ENCODE peak calls at places on chromosomes 7 and 10, in seven cellular contexts. R is choroid plexus epithelial cell, V is uterus, K is AG04450, O is PC-3, I is bronchial epithelial cell, Q is cardiac muscle cell. B is an unnamed sample.

GRCh38 chr7:70042533-70042932 is 444.3 kb downstream of the AUTS2 start:
- DNase-seq in R (peak), V (no peak), K (no peak), O (no peak), I (peak), Q (peak), B (peak)

GRCh38 chr7:131596785-131597184 is 40.4 kb upstream of the PODXL start:
- DNase-seq in R (no peak), V (no peak), K (no peak), O (no peak), I (no peak), Q (no peak), B (no peak)

GRCh38 chr10:80545258-80545881 is 7.7 kb downstream of the SH2D4B start:
- DNase-seq in R (no peak), V (no peak), K (no peak), O (no peak), I (no peak), Q (no peak), B (no peak)

GRCh38 chr10:91391915-91392314 is 18.2 kb upstream of the HECTD2 start:
- DNase-seq in R (no peak), V (no peak), K (no peak), O (no peak), I (no peak), Q (no peak), B (no peak)

GRCh38 chr7:88116395-88116794 is 103.4 kb downstream of the SRI start:
- DNase-seq in R (no peak), V (no peak), K (no peak), O (no peak), I (no peak), Q (no peak), B (no peak)

GRCh38 chr7:120097020-120097419 is 176.0 kb upstream of the KCND2 start:
- DNase-seq in R (no peak), V (no peak), K (no peak), O (no peak), I (no peak), Q (peak), B (no peak)

GRCh38 chr7:29106128-29106988 is 40.0 kb downstream of the CPVL start:
- DNase-seq in R (peak), V (peak), K (peak), O (peak), I (peak), Q (peak), B (peak)

GRCh38 chr10:90138844-90139243 is 437.5 kb downstream of the KIF20B start:
- DNase-seq in R (peak), V (no peak), K (no peak), O (peak), I (peak), Q (peak), B (no peak)

GRCh38 chr10:47164800-47165128 is 135.2 kb upstream of the GDF10 start:
- DNase-seq in R (peak), V (no peak), K (no peak), O (peak), I (peak), Q (no peak), B (no peak)

GRCh38 chr10:50993817-50994251 is 80.5 kb upstream of the PRKG1 start:
- DNase-seq in R (peak), V (peak), K (peak), O (peak), I (peak), Q (peak), B (peak)

GRCh38 chr7:105198223-105198622 is 184.2 kb downstream of the KMT2E start:
- DNase-seq in R (peak), V (no peak), K (peak), O (peak), I (peak), Q (peak), B (peak)

GRCh38 chr7:148204639-148205292 is 385.8 kb upstream of the C7orf33 start:
- DNase-seq in R (no peak), V (no peak), K (no peak), O (no peak), I (no peak), Q (no peak), B (no peak)

GRCh38 chr7:135254-135653 is 57.1 kb upstream of the FAM20C start:
- DNase-seq in R (no peak), V (no peak), K (no peak), O (no peak), I (no peak), Q (no peak), B (no peak)

GRCh38 chr7:105932835-105933477 is 30.1 kb upstream of the CDHR3 start:
- DNase-seq in R (peak), V (no peak), K (peak), O (no peak), I (peak), Q (peak), B (peak)

GRCh38 chr7:121369462-121369861 is 26.6 kb downstream of the FAM3C start:
- DNase-seq in R (peak), V (no peak), K (no peak), O (peak), I (no peak), Q (peak), B (no peak)

GRCh38 chr10:110534571-110534970 is 32.9 kb upstream of the SMC3 start:
- DNase-seq in R (no peak), V (no peak), K (no peak), O (no peak), I (no peak), Q (no peak), B (no peak)

GRCh38 chr10:99460070-99460469 is 29.6 kb upstream of the GOT1 start:
- DNase-seq in R (no peak), V (no peak), K (no peak), O (no peak), I (no peak), Q (no peak), B (no peak)

GRCh38 chr7:155374276-155375252 is 76.9 kb downstream of the INSIG1 start:
- DNase-seq in R (no peak), V (no peak), K (no peak), O (no peak), I (no peak), Q (no peak), B (no peak)

GRCh38 chr10:83961620-83962019 is 177.7 kb upstream of the GHITM start:
- DNase-seq in R (no peak), V (no peak), K (no peak), O (no peak), I (no peak), Q (no peak), B (no peak)

GRCh38 chr10:77236700-77237099 is 400.9 kb downstream of the KCNMA1 start:
- DNase-seq in R (peak), V (no peak), K (no peak), O (peak), I (peak), Q (no peak), B (no peak)

GRCh38 chr7:30254717-30255095 is 29.7 kb upstream of the ZNRF2 start:
- DNase-seq in R (no peak), V (no peak), K (no peak), O (no peak), I (no peak), Q (no peak), B (no peak)

GRCh38 chr7:1535100-1535458 is 4.6 kb downstream of the MAFK start:
- DNase-seq in R (no peak), V (peak), K (no peak), O (no peak), I (no peak), Q (no peak), B (no peak)

GRCh38 chr7:26337232-26337865 is 45.7 kb downstream of the SNX10 start:
- DNase-seq in R (no peak), V (no peak), K (no peak), O (no peak), I (no peak), Q (no peak), B (no peak)

GRCh38 chr7:50221028-50221427 is 83.5 kb upstream of the IKZF1 start:
- DNase-seq in R (no peak), V (no peak), K (no peak), O (no peak), I (no peak), Q (no peak), B (no peak)

GRCh38 chr7:111159426-111159825 is 68.5 kb downstream of the LRRN3 start:
- DNase-seq in R (peak), V (no peak), K (no peak), O (peak), I (peak), Q (no peak), B (peak)

GRCh38 chr10:37860494-37861190 is 3.2 kb upstream of the ZNF248 start:
- DNase-seq in R (peak), V (peak), K (peak), O (peak), I (peak), Q (peak), B (peak)

GRCh38 chr7:46391215-46391614 is 470.1 kb upstream of the IGFBP3 start:
- DNase-seq in R (peak), V (peak), K (no peak), O (no peak), I (no peak), Q (no peak), B (peak)

GRCh38 chr10:75817224-75817623 is 385.8 kb downstream of the LRMDA start:
- DNase-seq in R (no peak), V (no peak), K (no peak), O (no peak), I (no peak), Q (no peak), B (no peak)

GRCh38 chr7:79497728-79498127 is 44.3 kb upstream of the MAGI2 start:
- DNase-seq in R (no peak), V (no peak), K (no peak), O (no peak), I (no peak), Q (no peak), B (no peak)

GRCh38 chr7:79495544-79496272 is 42.2 kb upstream of the MAGI2 start:
- DNase-seq in R (peak), V (no peak), K (peak), O (peak), I (peak), Q (peak), B (no peak)
- TF ChIP-seq CTCF in R (no peak), V (no peak), K (no peak), O (no peak), I (no peak), Q (no peak), B (no peak)

GRCh38 chr10:7670157-7670556 is 3.4 kb upstream of the ITIH5 start:
- DNase-seq in R (no peak), V (no peak), K (no peak), O (no peak), I (no peak), Q (no peak), B (no peak)

GRCh38 chr10:7664707-7665106 is 2.1 kb downstream of the ITIH5 start:
- DNase-seq in R (no peak), V (no peak), K (no peak), O (no peak), I (no peak), Q (no peak), B (no peak)

GRCh38 chr10:7666253-7667023 is at the start of gene ITIH5:
- DNase-seq in R (no peak), V (no peak), K (no peak), O (no peak), I (no peak), Q (no peak), B (no peak)

GRCh38 chr10:7671121-7671520 is 4.4 kb upstream of the ITIH5 start:
- DNase-seq in R (no peak), V (peak), K (no peak), O (no peak), I (peak), Q (no peak), B (no peak)

GRCh38 chr10:7667262-7668141 is 736 bp upstream of the ITIH5 start:
- DNase-seq in R (no peak), V (peak), K (no peak), O (no peak), I (no peak), Q (no peak), B (no peak)
- H3K4me3 ChIP-seq in R (no peak), V (peak), K (no peak), O (no peak), I (no peak), Q (peak), B (no peak)

DNA sequence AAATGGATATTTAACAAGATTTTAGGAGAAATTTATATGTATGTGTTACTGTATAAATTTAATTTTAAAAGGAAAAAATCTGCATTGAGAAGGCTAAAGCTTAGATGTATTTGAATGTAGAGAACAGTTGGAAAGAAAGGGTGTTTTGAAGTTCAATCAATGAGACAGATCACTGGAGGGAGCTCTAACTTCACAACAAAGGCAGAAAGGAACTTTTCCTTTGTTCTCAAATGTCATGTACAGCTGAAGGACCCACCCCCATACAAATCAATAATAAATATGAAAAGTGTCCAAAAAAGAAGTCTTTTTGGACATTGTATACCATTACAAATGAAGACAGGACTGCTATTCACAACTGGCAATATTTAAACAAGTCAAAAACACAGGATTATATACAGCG is 403.4 kb downstream of the DNAJB9 start:
- DNase-seq in R (peak), V (no peak), K (no peak), O (no peak), I (peak), Q (peak), B (no peak)
- TF ChIP-seq CTCF in R (no peak), V (no peak), K (no peak), O (peak), I (peak), Q (no peak), B (no peak)

DNA sequence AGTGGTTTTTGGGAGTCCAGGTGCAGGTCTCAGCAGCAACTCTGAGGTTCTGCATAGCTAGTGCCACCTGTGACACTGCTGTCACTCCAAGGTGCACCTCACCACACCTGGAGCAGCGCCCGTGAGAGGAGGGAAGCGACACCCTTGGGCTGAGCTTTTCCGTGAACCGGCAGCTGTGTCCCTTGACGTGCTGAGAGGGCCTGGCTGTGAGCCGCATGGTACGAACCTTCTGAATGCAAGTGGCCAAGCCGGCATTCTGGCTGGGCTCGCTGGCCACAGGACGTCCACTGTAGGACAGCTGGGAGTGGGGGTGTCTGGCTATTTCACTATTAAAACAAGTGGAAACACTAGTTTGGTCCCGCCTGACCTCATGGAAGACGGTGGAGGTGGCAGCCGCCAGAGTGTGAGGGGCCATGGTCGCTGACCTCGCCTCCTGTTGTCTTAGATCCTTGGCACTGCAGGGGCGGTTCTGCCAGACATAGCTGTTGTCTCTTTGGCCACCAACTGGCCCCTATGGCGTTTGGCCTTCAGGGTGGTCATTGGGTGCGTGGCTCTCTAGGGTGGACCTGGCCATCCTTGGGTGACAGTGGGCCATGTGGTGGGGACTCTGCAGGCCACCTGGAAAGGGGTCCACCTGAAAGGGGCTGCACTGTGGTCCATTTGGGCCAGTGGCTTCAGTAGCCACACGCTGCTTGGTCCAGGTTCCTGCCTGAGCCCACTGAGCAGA is 12.9 kb downstream of the INPP5A start:
- DNase-seq in R (no peak), V (peak), K (no peak), O (no peak), I (no peak), Q (no peak), B (no peak)
- H3K4me3 ChIP-seq in R (no peak), V (no peak), K (no peak), O (no peak), I (no peak), Q (no peak), B (no peak)

GRCh38 chr10:73908853-73909611 is 1.9 kb upstream of the PLAU start:
- DNase-seq in R (peak), V (peak), K (peak), O (peak), I (peak), Q (peak), B (peak)

GRCh38 chr10:73910764-73911552 is at the start of gene PLAU:
- DNase-seq in R (no peak), V (no peak), K (no peak), O (peak), I (peak), Q (peak), B (no peak)

GRCh38 chr10:73911553-73912004 is 647 bp downstream of the PLAU start:
- DNase-seq in R (no peak), V (no peak), K (no peak), O (peak), I (no peak), Q (no peak), B (no peak)

GRCh38 chr10:73909716-73910115 is 1.2 kb upstream of the PLAU start:
- DNase-seq in R (no peak), V (no peak), K (no peak), O (no peak), I (no peak), Q (no peak), B (no peak)

DNA sequence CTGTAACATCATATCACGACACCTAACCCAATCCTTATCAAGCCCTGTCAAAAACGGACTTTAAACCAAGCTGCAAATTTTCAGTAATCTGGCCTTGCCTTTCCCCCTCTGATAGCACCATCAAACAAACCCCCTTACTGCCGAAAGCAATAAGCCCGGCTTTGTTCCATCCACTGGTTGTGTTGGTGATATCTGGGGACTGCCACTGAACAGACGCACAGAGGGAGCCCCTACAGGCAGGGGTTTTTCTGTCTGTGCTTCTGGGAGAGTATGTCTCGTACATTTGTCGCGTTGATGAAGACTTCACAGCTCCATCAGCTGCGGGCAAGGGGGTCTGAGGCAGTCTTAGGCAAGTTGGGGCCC is 550 bp upstream of the PLAU start:
- DNase-seq in R (no peak), V (no peak), K (no peak), O (peak), I (peak), Q (no peak), B (no peak)
- TF ChIP-seq CTCF in R (no peak), V (no peak), K (no peak), O (no peak), I (peak), Q (peak), B (no peak)

DNA sequence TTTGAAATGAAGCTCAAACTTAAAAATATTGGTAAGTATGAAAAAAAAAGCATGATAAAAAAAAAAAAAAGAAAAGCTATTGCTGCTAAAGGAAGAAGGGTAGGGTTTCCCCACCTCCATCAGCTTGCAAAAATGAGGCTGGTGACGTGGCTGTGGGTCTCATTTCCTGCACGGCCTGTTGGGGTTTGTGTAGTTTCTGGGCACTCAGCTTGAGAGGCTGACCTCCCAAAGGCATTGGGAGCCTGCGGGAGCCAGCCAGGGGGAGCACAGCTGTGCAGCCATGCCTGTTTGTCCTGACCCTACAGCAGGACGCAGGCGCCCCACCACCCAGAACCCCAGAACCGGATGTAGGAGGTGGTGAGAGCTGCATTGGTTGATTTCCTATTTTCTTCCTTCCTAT is 48.8 kb upstream of the CARD11 start:
- DNase-seq in R (peak), V (peak), K (no peak), O (no peak), I (peak), Q (no peak), B (no peak)
- H3K4me3 ChIP-seq in R (no peak), V (no peak), K (no peak), O (no peak), I (no peak), Q (no peak), B (no peak)

GRCh38 chr10:121595321-121595805 is 2.9 kb downstream of the FGFR2 start:
- DNase-seq in R (no peak), V (no peak), K (no peak), O (no peak), I (peak), Q (peak), B (no peak)

GRCh38 chr10:121594623-121595320 is 3.5 kb downstream of the FGFR2 start:
- DNase-seq in R (no peak), V (no peak), K (no peak), O (no peak), I (no peak), Q (peak), B (peak)

GRCh38 chr10:121593676-121594075 is 4.6 kb downstream of the FGFR2 start:
- DNase-seq in R (no peak), V (no peak), K (no peak), O (no peak), I (no peak), Q (no peak), B (no peak)

GRCh38 chr10:121593267-121593666 is 5.0 kb downstream of the FGFR2 start:
- DNase-seq in R (no peak), V (no peak), K (no peak), O (no peak), I (no peak), Q (no peak), B (no peak)

DNA sequence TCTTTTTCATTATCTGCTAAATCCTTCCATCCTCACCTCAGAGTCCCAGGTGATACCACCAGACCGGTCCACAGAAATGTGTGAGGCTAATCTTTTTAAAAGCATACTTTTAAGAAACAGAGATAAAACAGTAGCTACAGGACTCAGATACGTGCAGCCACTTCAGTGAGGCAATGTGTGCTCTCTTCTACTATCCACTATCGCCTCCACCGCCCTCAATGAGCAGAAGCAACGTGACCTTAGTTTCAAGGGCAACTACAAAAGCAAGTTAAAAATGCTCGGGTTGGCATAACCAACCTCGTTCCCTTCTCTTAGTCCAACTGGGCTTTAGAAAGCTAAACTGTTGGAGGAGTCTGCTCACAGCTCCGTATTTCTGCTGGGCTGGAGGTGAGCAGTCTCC is 4.2 kb downstream of the FGFR2 start:
- DNase-seq in R (no peak), V (no peak), K (no peak), O (no peak), I (no peak), Q (no peak), B (no peak)
- TF ChIP-seq CTCF in R (no peak), V (no peak), K (no peak), O (no peak), I (no peak), Q (no peak), B (no peak)

GRCh38 chr10:102715880-102716279 is 1.4 kb downstream of the SFXN2 start:
- DNase-seq in R (no peak), V (no peak), K (no peak), O (no peak), I (no peak), Q (no peak), B (no peak)
- H3K4me3 ChIP-seq in R (no peak), V (no peak), K (no peak), O (no peak), I (no peak), Q (no peak), B (no peak)

B was measured in AG09309.